ENCODE peak calls at places on chromosomes 2 and 18, in eight cellular contexts. F, Z, X, O, R, A, W and D are unnamed samples.

GRCh38 chr18:23020555-23021294 is 87.6 kb downstream of the RBBP8 start:
- DNase-seq in F (no peak), Z (no peak), X (no peak), O (no peak), R (no peak), A (no peak), W (no peak), D (no peak)

GRCh38 chr2:177338177-177338721 is 54.3 kb upstream of the AGPS start:
- DNase-seq in F (peak; percentile 56), Z (no peak), X (peak; percentile 84), O (no peak), R (no peak), A (peak; percentile 84), W (no peak), D (no peak)

GRCh38 chr2:215773728-215774127 is 239.6 kb downstream of the MREG start:
- DNase-seq in F (peak; percentile 32), Z (no peak), X (peak; percentile 98), O (no peak), R (peak; percentile 18), A (peak; percentile 99), W (no peak), D (no peak)

GRCh38 chr2:215392687-215393270 is 43.1 kb downstream of the FN1 start:
- DNase-seq in F (no peak), Z (no peak), X (no peak), O (no peak), R (no peak), A (no peak), W (no peak), D (no peak)

GRCh38 chr2:157107877-157108276 is 149.6 kb upstream of the GALNT5 start:
- DNase-seq in F (peak; percentile 88), Z (no peak), X (peak; percentile 16), O (no peak), R (no peak), A (peak; percentile 86), W (no peak), D (no peak)

GRCh38 chr2:234060236-234060635 is 9.7 kb downstream of the SPP2 start:
- DNase-seq in F (no peak), Z (no peak), X (no peak), O (no peak), R (no peak), A (no peak), W (no peak), D (no peak)

GRCh38 chr2:29000481-29000880 is 19.4 kb downstream of the TOGARAM2 start:
- DNase-seq in F (no peak), Z (no peak), X (no peak), O (peak; percentile 49), R (peak; percentile 88), A (peak; percentile 89), W (no peak), D (no peak)

GRCh38 chr2:151481744-151482143 is 72.0 kb downstream of the RIF1 start:
- DNase-seq in F (no peak), Z (no peak), X (no peak), O (no peak), R (no peak), A (no peak), W (no peak), D (no peak)

GRCh38 chr2:26720322-26721166 is 28.0 kb downstream of the KCNK3 start:
- DNase-seq in F (peak; percentile 87), Z (peak; percentile 93), X (peak; percentile 78), O (peak; percentile 88), R (no peak), A (peak; percentile 95), W (no peak), D (no peak)

GRCh38 chr2:81901017-81901416 is 1596.5 kb upstream of the LRRTM1 start:
- DNase-seq in F (peak; percentile 38), Z (no peak), X (no peak), O (no peak), R (no peak), A (peak; percentile 4), W (no peak), D (no peak)

GRCh38 chr2:65093211-65093610 is 36.7 kb downstream of the RAB1A start:
- DNase-seq in F (no peak), Z (no peak), X (no peak), O (no peak), R (no peak), A (no peak), W (no peak), D (no peak)

GRCh38 chr2:28319118-28320008 is 73.3 kb upstream of the FOSL2 start:
- DNase-seq in F (no peak), Z (no peak), X (peak; percentile 52), O (no peak), R (no peak), A (peak; percentile 98), W (no peak), D (peak; percentile 36)

GRCh38 chr18:59478591-59478990 is 119.5 kb upstream of the LMAN1 start:
- DNase-seq in F (no peak), Z (no peak), X (peak; percentile 57), O (no peak), R (no peak), A (peak; percentile 21), W (no peak), D (no peak)

GRCh38 chr2:23385351-23385747 is 370 bp downstream of the KLHL29 start:
- DNase-seq in F (peak; percentile 48), Z (no peak), X (peak; percentile 77), O (no peak), R (no peak), A (peak; percentile 31), W (peak; percentile 46), D (no peak)

GRCh38 chr2:190477563-190478454 is 56.7 kb downstream of the NEMP2 start:
- DNase-seq in F (no peak), Z (no peak), X (peak; percentile 15), O (no peak), R (no peak), A (peak; percentile 43), W (no peak), D (no peak)

GRCh38 chr2:33478968-33479691 is 2.7 kb downstream of the RASGRP3 start:
- DNase-seq in F (no peak), Z (no peak), X (no peak), O (no peak), R (no peak), A (no peak), W (no peak), D (no peak)

GRCh38 chr18:79206444-79206843 is 137.2 kb downstream of the ATP9B start:
- DNase-seq in F (no peak), Z (no peak), X (no peak), O (no peak), R (no peak), A (no peak), W (no peak), D (no peak)

GRCh38 chr2:97748397-97748796 is 35.0 kb downstream of the ZAP70 start:
- DNase-seq in F (peak; percentile 67), Z (no peak), X (peak; percentile 40), O (no peak), R (peak; percentile 79), A (no peak), W (peak; percentile 73), D (peak; percentile 67)

DNA sequence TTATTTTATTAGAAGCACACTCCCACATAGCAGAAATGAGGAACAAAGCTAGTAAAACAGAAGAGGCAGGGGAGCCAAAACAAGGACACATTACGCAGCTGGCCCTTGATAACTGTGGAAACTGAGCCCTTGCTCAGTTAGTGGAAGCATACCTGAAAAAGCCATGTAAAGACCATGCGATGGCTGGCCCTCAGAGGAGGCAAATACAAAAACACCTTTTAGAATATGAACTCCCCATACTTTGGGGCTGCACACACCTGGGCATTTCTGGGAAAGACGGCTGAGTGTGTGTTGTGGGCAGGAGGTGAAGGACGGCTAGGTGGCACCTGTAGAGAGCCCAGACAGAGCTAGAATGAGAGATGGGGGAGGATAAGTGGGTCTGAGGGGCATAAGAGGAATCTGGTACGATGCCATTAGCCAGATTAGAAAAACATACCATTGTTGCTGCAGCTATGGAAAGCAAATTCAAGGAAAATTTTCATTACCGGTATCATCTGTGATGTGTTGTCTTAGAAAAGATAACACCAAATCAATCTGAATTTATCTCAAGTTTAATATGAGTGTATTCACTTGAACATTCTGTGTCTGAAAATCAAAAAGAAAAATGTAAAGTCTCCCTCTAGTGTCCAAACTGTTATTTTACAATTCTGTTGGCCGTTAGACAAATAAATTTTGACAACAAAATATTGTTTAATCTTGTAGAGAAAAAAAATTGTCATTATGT is 45.2 kb upstream of the SULT1C3 start:
- DNase-seq in F (no peak), Z (no peak), X (peak; percentile 12), O (no peak), R (no peak), A (peak; percentile 47), W (no peak), D (no peak)
- TF ChIP-seq CTCF in F (no peak), Z (peak; percentile 26), X (peak; percentile 24), O (peak; percentile 38), R (no peak), A (peak; percentile 52), W (peak; percentile 16), D (peak; percentile 79)

DNA sequence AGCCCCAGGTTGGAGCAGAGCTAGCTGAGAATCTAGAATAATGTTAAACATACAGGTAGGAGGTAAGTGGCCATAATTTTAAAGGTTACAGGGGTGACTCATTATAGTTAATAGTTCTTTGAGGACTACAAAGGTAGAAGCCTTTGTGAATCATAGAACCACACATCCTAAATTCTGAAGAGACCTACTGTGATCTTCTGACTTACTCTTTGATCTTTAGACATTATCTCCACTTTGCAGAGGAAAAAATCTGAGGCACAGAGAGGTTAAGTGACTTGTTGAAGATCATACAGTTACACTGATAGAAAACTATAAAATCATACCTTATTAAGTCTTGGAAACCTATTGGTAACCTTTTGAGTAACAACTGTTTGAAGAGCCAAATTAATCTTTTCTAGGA is 1051.3 kb upstream of the NRXN1 start:
- DNase-seq in F (no peak), Z (no peak), X (no peak), O (no peak), R (no peak), A (no peak), W (no peak), D (no peak)
- TF ChIP-seq CTCF in F (no peak), Z (no peak), X (no peak), O (no peak), R (no peak), A (no peak), W (no peak), D (no peak)

DNA sequence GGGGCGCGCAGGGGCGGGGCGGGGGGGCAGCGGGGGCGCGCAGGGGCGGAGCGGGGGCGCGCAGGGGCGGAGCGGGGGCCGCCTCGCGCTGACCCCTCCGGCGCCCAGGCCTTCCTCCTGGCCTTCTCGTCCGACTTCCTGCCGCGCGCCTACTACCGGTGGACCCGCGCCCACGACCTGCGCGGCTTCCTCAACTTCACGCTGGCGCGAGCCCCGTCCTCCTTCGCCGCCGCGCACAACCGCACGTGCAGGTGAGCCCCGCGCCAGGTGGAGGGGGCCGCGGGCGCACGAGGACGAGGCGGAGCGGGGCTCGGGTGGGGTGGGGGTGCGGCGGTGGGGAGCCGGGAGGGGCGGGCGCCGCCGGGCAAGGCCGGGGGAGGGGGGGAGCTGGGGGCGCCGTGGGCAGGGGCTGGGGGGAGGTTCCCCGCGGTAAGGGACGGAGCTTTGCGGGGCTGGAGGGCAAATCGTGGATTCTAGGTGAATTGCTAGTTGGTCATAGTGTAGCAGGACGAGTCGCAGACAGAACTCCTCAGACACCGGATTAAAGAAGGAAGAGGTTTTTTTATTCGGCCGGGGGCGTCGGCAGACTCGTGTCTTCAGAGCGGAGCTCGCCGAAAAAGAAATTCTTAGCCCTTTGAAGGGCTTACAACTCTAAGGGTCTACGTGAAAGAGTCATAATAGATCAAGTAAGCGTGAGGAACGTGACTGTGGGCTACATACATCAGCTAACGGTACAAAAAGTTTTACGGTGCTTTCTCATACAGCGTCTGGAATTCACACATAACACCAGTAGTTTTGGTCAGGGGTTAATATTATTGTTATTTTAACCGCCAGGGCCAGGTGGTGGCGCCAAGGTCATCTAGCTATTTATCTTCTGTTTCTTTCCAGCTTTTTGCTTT is 29.9 kb downstream of the ANO7 start:
- DNase-seq in F (peak; percentile 26), Z (no peak), X (peak; percentile 63), O (peak; percentile 55), R (no peak), A (peak; percentile 13), W (peak; percentile 68), D (no peak)
- TF ChIP-seq CTCF in F (no peak), Z (no peak), X (no peak), O (peak; percentile 15), R (no peak), A (peak; percentile 27), W (peak; percentile 32), D (peak; percentile 46)

GRCh38 chr2:19600506-19600905 is 242.1 kb upstream of the OSR1 start:
- DNase-seq in F (no peak), Z (no peak), X (peak; percentile 79), O (no peak), R (no peak), A (peak; percentile 16), W (no peak), D (no peak)
- TF ChIP-seq CTCF in F (no peak), Z (no peak), X (no peak), O (no peak), R (no peak), A (peak; percentile 36), W (no peak), D (no peak)